ENCODE peak calls at places on chromosome 15, in seven cellular contexts. A is IMR-90, O is mesenchymal stem cell, F is GM23338, I is neural progenitor cell, C is mammary epithelial cell, D is endothelial cell of umbilical vein. B is an unnamed sample.

GRCh38 chr15:31439328-31439727 is 112.7 kb downstream of the KLF13 start:
- DNase-seq in A (no peak), O (no peak), F (peak), I (peak), C (no peak), D (no peak), B (no peak)

GRCh38 chr15:95972136-95972553 is 358.4 kb upstream of the NR2F2 start:
- DNase-seq in A (peak), O (peak), F (no peak), I (no peak), C (peak), D (no peak), B (peak)

GRCh38 chr15:69593981-69594966 is 141.7 kb downstream of the RPLP1 start:
- DNase-seq in A (peak), O (no peak), F (no peak), I (no peak), C (peak), D (no peak), B (peak)

GRCh38 chr15:34855397-34855796 is 60.0 kb upstream of the ACTC1 start:
- DNase-seq in A (peak), O (peak), F (no peak), I (no peak), C (peak), D (peak), B (no peak)

GRCh38 chr15:69060744-69061143 is 46.2 kb downstream of the NOX5 start:
- DNase-seq in A (no peak), O (no peak), F (no peak), I (no peak), C (no peak), D (no peak), B (no peak)

GRCh38 chr15:68674975-68675374 is 96.2 kb downstream of the CORO2B start:
- DNase-seq in A (peak), O (peak), F (no peak), I (peak), C (peak), D (peak), B (no peak)

GRCh38 chr15:67777773-67778172 is 47.5 kb upstream of the SKOR1 start:
- DNase-seq in A (no peak), O (no peak), F (no peak), I (no peak), C (no peak), D (no peak), B (no peak)

GRCh38 chr15:75237316-75237982 is 20.7 kb upstream of the GOLGA6C start:
- DNase-seq in A (no peak), O (no peak), F (no peak), I (peak), C (no peak), D (no peak), B (no peak)

GRCh38 chr15:84827246-84827645 is 10.1 kb downstream of the ALPK3 start:
- DNase-seq in A (no peak), O (no peak), F (no peak), I (no peak), C (no peak), D (no peak), B (no peak)

GRCh38 chr15:89419370-89419984 is 76.9 kb downstream of the RHCG start:
- DNase-seq in A (peak), O (peak), F (peak), I (peak), C (peak), D (peak), B (peak)

GRCh38 chr15:76181705-76182107 is 121.9 kb downstream of the TMEM266 start:
- DNase-seq in A (no peak), O (no peak), F (no peak), I (no peak), C (no peak), D (no peak), B (no peak)

GRCh38 chr15:44289352-44289790 is 852 bp downstream of the GOLM2 start:
- DNase-seq in A (no peak), O (no peak), F (no peak), I (no peak), C (no peak), D (peak), B (peak)

GRCh38 chr15:58760385-58761009 is 10.6 kb upstream of the MINDY2 start:
- DNase-seq in A (no peak), O (no peak), F (peak), I (no peak), C (no peak), D (no peak), B (no peak)

GRCh38 chr15:78101423-78102105 is 9.2 kb downstream of the SH2D7 start:
- DNase-seq in A (no peak), O (no peak), F (no peak), I (no peak), C (no peak), D (no peak), B (no peak)

GRCh38 chr15:76337739-76338554 is 1.4 kb downstream of the ISL2 start:
- DNase-seq in A (no peak), O (peak), F (peak), I (peak), C (no peak), D (no peak), B (no peak)

GRCh38 chr15:99167640-99168039 is 62.8 kb downstream of the SYNM start:
- DNase-seq in A (no peak), O (no peak), F (no peak), I (no peak), C (no peak), D (no peak), B (no peak)

GRCh38 chr15:49152552-49153337 is 2.7 kb downstream of the COPS2 start:
- DNase-seq in A (no peak), O (no peak), F (no peak), I (no peak), C (peak), D (no peak), B (no peak)

GRCh38 chr15:89495638-89496145 is 691 bp downstream of the RHCG start:
- DNase-seq in A (no peak), O (no peak), F (no peak), I (no peak), C (peak), D (no peak), B (no peak)

GRCh38 chr15:57218826-57219576 is 157.3 kb upstream of the CGNL1 start:
- DNase-seq in A (peak), O (peak), F (peak), I (peak), C (peak), D (peak), B (peak)

GRCh38 chr15:50977157-50977556 is 68.7 kb downstream of the AP4E1 start:
- DNase-seq in A (peak), O (no peak), F (no peak), I (no peak), C (no peak), D (no peak), B (no peak)

GRCh38 chr15:32701863-32702262 is 15.9 kb upstream of the GREM1 start:
- DNase-seq in A (peak), O (no peak), F (no peak), I (no peak), C (no peak), D (no peak), B (no peak)

GRCh38 chr15:87998658-87999057 is 257.9 kb downstream of the NTRK3 start:
- DNase-seq in A (no peak), O (no peak), F (no peak), I (no peak), C (no peak), D (no peak), B (no peak)

GRCh38 chr15:81002004-81002253 is 1.2 kb downstream of the TLNRD1 start:
- DNase-seq in A (no peak), O (no peak), F (no peak), I (no peak), C (no peak), D (no peak), B (peak)
- H3K27ac ChIP-seq in A (peak), O (no peak), F (no peak), I (no peak), C (peak), D (peak), B (peak)

DNA sequence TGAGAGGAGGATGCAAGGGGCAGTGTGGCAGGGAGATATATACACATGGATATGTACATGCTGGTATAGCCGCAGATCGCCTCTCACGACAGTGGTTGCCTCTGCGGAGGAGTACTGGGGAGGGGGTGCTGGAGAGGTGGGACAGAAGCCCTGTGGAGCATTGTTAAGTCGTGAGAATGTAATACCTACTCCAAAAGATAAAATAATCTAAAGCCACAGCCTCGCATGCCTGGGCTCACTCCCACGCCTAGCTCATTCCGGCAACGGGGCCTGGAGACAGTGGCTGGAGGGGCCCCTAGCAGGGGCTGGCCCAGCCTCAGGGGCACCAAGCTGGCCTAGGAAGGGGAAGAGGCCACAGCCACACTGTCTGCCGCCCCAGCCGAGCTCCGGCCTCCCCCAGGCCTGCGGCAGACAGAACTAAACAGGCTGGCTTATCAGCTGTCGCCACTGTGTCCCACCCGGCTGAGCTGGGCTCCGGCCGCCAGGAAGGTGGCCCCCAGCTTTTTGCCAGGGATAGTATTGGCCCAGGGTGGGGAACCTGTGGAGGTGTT is 65.1 kb upstream of the LCTL start:
- DNase-seq in A (no peak), O (no peak), F (no peak), I (no peak), C (no peak), D (no peak), B (no peak)
- H3K4me2 ChIP-seq in A (no peak), O (no peak), F (no peak), I (no peak), C (no peak), D (no peak), B (peak)

DNA sequence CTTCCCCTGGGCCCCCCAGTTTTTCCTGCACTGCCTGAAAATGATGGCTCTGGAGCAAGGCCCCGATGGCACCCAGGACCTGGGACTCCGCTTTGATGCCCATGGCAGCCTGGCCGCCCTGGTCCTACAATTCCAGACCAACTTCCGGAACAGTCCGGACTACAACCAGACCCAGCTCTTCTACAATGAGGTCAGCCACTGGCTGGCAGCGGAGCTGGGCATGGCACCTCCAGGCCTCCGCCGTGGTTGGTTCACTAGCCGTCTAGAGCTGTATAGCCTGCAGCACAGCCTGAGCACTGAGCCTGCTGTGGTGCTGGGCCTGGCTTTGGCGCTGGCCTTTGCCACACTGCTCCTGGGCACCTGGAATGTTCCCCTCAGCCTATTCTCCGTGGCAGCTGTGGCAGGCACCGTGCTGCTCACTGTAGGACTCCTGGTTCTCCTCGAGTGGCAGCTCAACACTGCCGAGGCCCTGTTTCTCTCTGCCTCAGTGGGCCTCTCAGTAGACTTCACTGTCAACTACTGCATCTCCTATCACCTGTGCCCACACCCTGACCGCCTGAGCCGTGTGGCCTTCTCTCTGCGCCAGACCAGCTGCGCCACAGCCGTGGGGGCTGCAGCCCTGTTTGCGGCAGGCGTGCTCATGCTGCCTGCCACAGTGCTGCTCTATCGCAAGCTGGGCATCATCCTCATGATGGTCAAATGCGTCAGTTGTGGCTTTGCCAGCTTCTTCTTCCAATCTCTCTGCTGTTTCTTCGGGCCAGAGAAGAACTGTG is 10.9 kb downstream of the DISP2 start:
- DNase-seq in A (no peak), O (no peak), F (no peak), I (no peak), C (no peak), D (no peak), B (no peak)
- H2AFZ ChIP-seq in A (peak), O (no peak), F (peak), I (no peak), C (no peak), D (no peak), B (no peak)

DNA sequence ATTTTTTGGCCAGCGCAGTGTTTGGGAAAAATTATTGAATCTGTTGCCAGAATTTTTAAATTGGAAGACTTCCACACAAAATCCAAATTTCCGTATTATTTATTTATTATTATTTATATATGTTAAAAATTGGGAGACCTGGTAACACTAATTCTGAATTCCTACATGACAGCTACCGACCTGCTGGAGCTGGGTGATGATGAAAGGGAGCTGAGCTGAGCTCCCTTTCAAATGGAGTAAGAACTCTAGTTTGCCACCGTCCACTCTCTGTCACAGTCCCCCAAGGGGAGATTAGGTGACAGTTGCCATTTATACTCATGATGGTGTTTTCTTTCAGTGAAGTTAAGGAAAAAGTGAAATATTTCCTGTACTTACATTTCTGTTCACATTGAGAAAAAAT is 1.4 kb downstream of the CRTC3 start:
- DNase-seq in A (no peak), O (no peak), F (no peak), I (peak), C (no peak), D (no peak), B (no peak)
- H3K27ac ChIP-seq in A (peak), O (no peak), F (no peak), I (no peak), C (no peak), D (no peak), B (peak)